ENCODE peak calls at places on chromosomes 11 and 22, in seven cellular contexts. H is HFF-Myc, F is neural progenitor cell, C is AG04450, G is omental fat pad, N is B cell, Y is esophagus squamous epithelium. T is an unnamed sample.

GRCh38 chr22:26970809-26971394 is 313.5 kb downstream of the MIAT start:
- DNase-seq in H (no peak), F (no peak), C (no peak), G (no peak), N (no peak), Y (no peak), T (no peak)

GRCh38 chr11:96036863-96037262 is 113.0 kb upstream of the MTMR2 start:
- DNase-seq in H (no peak), F (no peak), C (no peak), G (no peak), N (no peak), Y (no peak), T (no peak)

GRCh38 chr11:79263001-79263400 is 177.8 kb downstream of the TENM4 start:
- DNase-seq in H (no peak), F (no peak), C (peak), G (no peak), N (no peak), Y (no peak), T (no peak)

GRCh38 chr11:75872887-75873416 is 57.9 kb downstream of the UVRAG start:
- DNase-seq in H (no peak), F (no peak), C (no peak), G (no peak), N (no peak), Y (no peak), T (peak)

GRCh38 chr11:78253797-78254196 is 65.1 kb downstream of the USP35 start:
- DNase-seq in H (no peak), F (no peak), C (no peak), G (no peak), N (no peak), Y (no peak), T (no peak)

GRCh38 chr11:12461516-12461915 is 84.1 kb downstream of the PARVA start:
- DNase-seq in H (peak), F (no peak), C (no peak), G (no peak), N (no peak), Y (no peak), T (no peak)

GRCh38 chr11:1223346-1224108 is 661 bp downstream of the MUC5B start:
- DNase-seq in H (no peak), F (no peak), C (no peak), G (no peak), N (peak), Y (no peak), T (no peak)

GRCh38 chr22:42443240-42444059 is 11.2 kb upstream of the NFAM1 start:
- DNase-seq in H (no peak), F (no peak), C (no peak), G (no peak), N (no peak), Y (no peak), T (peak)

GRCh38 chr22:48902001-48902869 is 925.4 kb downstream of the BRD1 start:
- DNase-seq in H (no peak), F (no peak), C (no peak), G (no peak), N (no peak), Y (no peak), T (no peak)

DNA sequence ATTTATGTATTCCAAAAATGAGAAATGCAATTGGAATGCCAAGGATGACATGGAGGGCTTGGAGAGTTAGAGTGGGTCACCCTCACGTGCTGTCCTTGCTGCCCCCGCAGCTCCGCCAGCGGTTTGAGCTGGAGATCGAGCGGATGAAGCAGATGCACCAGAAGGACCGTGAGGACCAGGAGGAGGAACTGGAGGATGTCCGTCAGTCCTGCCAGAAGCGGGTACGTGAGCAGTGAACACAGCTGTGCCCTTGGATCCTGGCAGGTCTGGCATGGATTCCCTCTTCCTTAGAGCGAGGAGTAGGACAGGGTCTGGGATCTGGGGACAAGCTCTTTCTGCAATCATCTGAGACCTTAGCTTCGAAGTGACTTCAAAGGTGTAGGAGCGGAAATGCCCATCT is 166.2 kb downstream of the MYO18B start:
- DNase-seq in H (no peak), F (no peak), C (no peak), G (no peak), N (no peak), Y (no peak), T (no peak)
- TF ChIP-seq CTCF in H (no peak), F (no peak), C (no peak), G (no peak), N (no peak), Y (no peak), T (no peak)

DNA sequence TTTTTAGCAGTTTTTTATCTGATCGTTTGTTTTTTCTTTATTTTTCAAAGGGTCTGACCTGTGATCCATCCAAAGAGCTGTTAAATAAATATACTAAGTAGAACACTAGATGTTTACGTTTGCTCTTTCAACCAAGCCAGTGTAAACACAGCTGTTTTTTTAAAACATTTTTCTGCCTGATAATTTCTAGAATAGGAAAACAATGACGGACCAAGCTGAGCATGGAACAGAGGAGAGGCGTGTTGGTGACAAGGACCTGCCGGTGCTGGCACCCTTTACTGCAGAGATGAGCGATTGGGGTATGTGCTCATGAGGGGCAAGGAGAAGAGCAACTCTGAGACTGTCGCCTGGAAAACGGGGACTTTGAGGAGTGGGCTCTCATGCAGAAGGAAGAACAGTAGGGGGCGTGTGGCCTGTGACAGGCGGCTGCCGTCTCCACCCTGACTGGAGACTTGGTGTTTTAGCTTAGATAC is 28.6 kb upstream of the PANX2 start:
- DNase-seq in H (no peak), F (peak), C (peak), G (no peak), N (no peak), Y (no peak), T (no peak)
- TF ChIP-seq CTCF in H (no peak), F (peak), C (peak), G (no peak), N (no peak), Y (no peak), T (no peak)

GRCh38 chr11:3051435-3052108 is 5.7 kb downstream of the CARS1 start:
- DNase-seq in H (no peak), F (no peak), C (no peak), G (no peak), N (no peak), Y (no peak), T (no peak)
- TF ChIP-seq CTCF in H (peak), F (no peak), C (peak), G (no peak), N (no peak), Y (no peak), T (no peak)

GRCh38 chr22:36194971-36195370 is 6.6 kb downstream of the APOL4 start:
- DNase-seq in H (no peak), F (peak), C (peak), G (no peak), N (peak), Y (no peak), T (peak)
- TF ChIP-seq CTCF in H (peak), F (peak), C (peak), G (no peak), N (peak), Y (peak), T (peak)

GRCh38 chr11:69044111-69045013 is 4.4 kb upstream of the TPCN2 start:
- DNase-seq in H (peak), F (peak), C (peak), G (peak), N (no peak), Y (no peak), T (no peak)
- TF ChIP-seq CTCF in H (peak), F (peak), C (peak), G (no peak), N (no peak), Y (peak), T (peak)

GRCh38 chr22:39528080-39528661 is 4.4 kb downstream of the RPS19BP1 start:
- DNase-seq in H (no peak), F (no peak), C (no peak), G (no peak), N (no peak), Y (no peak), T (peak)

GRCh38 chr22:39530692-39531331 is 1.7 kb downstream of the RPS19BP1 start:
- DNase-seq in H (no peak), F (peak), C (no peak), G (no peak), N (no peak), Y (no peak), T (no peak)

GRCh38 chr22:39528681-39529486 is 3.7 kb downstream of the RPS19BP1 start:
- DNase-seq in H (peak), F (peak), C (peak), G (peak), N (peak), Y (peak), T (peak)

GRCh38 chr22:39530136-39530535 is 2.4 kb downstream of the RPS19BP1 start:
- DNase-seq in H (no peak), F (no peak), C (no peak), G (no peak), N (no peak), Y (no peak), T (no peak)

DNA sequence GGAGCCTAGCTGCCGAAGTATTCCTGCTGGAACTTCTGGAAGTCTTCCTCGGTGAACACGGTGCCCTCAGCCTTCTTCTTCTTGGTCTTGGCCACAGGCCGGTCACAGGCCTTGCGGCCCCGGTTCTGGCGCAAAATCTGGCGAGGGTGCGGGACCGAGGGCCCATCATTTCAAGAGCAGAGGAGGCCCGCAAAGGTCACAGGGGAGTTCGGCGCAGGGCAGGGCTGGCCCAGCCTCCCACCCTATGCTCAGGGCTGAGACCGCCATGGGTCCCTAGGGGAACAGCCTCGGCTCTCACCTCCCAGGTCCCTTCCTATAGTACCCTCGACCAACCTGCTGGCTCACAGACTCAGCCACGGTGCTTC is 3.1 kb downstream of the RPS19BP1 start:
- DNase-seq in H (no peak), F (no peak), C (no peak), G (no peak), N (no peak), Y (no peak), T (no peak)
- TF ChIP-seq CTCF in H (no peak), F (no peak), C (no peak), G (no peak), N (peak), Y (no peak), T (no peak)

GRCh38 chr11:104333977-104334376 is 170.0 kb upstream of the PDGFD start:
- DNase-seq in H (no peak), F (no peak), C (no peak), G (no peak), N (no peak), Y (no peak), T (no peak)
- TF ChIP-seq CTCF in H (peak), F (peak), C (peak), G (no peak), N (peak), Y (no peak), T (no peak)

GRCh38 chr11:92391866-92392265 is 167.2 kb downstream of the FAT3 start:
- DNase-seq in H (no peak), F (no peak), C (no peak), G (no peak), N (no peak), Y (no peak), T (no peak)

GRCh38 chr11:92386577-92386976 is 162.0 kb downstream of the FAT3 start:
- DNase-seq in H (no peak), F (no peak), C (no peak), G (no peak), N (no peak), Y (no peak), T (no peak)

GRCh38 chr11:92390783-92391182 is 166.2 kb downstream of the FAT3 start:
- DNase-seq in H (no peak), F (no peak), C (no peak), G (no peak), N (no peak), Y (no peak), T (no peak)

GRCh38 chr11:92387882-92388281 is 163.3 kb downstream of the FAT3 start:
- DNase-seq in H (no peak), F (no peak), C (no peak), G (no peak), N (no peak), Y (no peak), T (no peak)

GRCh38 chr11:92388380-92388779 is 163.8 kb downstream of the FAT3 start:
- DNase-seq in H (no peak), F (no peak), C (no peak), G (no peak), N (no peak), Y (no peak), T (no peak)
- TF ChIP-seq CTCF in H (peak), F (peak), C (peak), G (no peak), N (no peak), Y (no peak), T (no peak)

T was measured in GM13976.